ENCODE peak calls at places on chromosomes 4 and X, in seven cellular contexts. A is progenitor cell of endocrine pancreas; T is activated effector memory CD4-positive, alpha-beta T cell treated with anti-CD3 and anti-CD28 coated beads, Interleukin-2, amount 50 U/mL, for 16 hours; I is posterior vena cava; N is B cell; P is H9; R is GM10248. X is an unnamed sample.

GRCh38 chr4:37188100-37188499 is 56.4 kb upstream of the NWD2 start:
- DNase-seq in A (no peak), T (no peak), I (no peak), N (no peak), P (peak), R (no peak), X (no peak)

GRCh38 chrX:43559643-43560042 is 96.5 kb upstream of the MAOA start:
- DNase-seq in A (peak), T (peak), I (no peak), N (peak), P (peak), R (no peak), X (peak)

GRCh38 chr4:87804871-87805270 is 5.5 kb downstream of the IBSP start:
- DNase-seq in A (no peak), T (no peak), I (no peak), N (no peak), P (no peak), R (no peak), X (no peak)

GRCh38 chr4:29734343-29734742 is 985.8 kb upstream of the PCDH7 start:
- DNase-seq in A (no peak), T (no peak), I (no peak), N (no peak), P (no peak), R (no peak), X (no peak)

GRCh38 chr4:146132445-146132844 is 43.1 kb upstream of the LSM6 start:
- DNase-seq in A (no peak), T (peak), I (no peak), N (no peak), P (no peak), R (peak), X (no peak)

GRCh38 chr4:140269369-140269768 is 104.1 kb upstream of the SCOC start:
- DNase-seq in A (no peak), T (no peak), I (no peak), N (no peak), P (no peak), R (no peak), X (no peak)

GRCh38 chr4:3651267-3651846 is 114.8 kb upstream of the ADRA2C start:
- DNase-seq in A (no peak), T (no peak), I (no peak), N (no peak), P (no peak), R (no peak), X (no peak)

GRCh38 chrX:150150081-150150779 is 211.9 kb upstream of the EOLA2 start:
- DNase-seq in A (no peak), T (no peak), I (peak), N (no peak), P (no peak), R (no peak), X (no peak)

GRCh38 chrX:132957211-132958085 is 981 bp downstream of the HS6ST2 start:
- DNase-seq in A (peak), T (no peak), I (no peak), N (no peak), P (peak), R (no peak), X (peak)

GRCh38 chrX:144722307-144722706 is 525.0 kb upstream of the SPANXN1 start:
- DNase-seq in A (no peak), T (no peak), I (no peak), N (no peak), P (peak), R (no peak), X (no peak)

GRCh38 chrX:34813618-34814017 is 129.0 kb upstream of the FAM47B start:
- DNase-seq in A (no peak), T (no peak), I (no peak), N (no peak), P (no peak), R (no peak), X (no peak)

GRCh38 chr4:27205994-27206393 is 345.4 kb downstream of the STIM2 start:
- DNase-seq in A (no peak), T (no peak), I (no peak), N (no peak), P (no peak), R (no peak), X (no peak)

GRCh38 chrX:133847595-133847994 is 137.8 kb downstream of the GPC3 start:
- DNase-seq in A (no peak), T (no peak), I (no peak), N (no peak), P (no peak), R (no peak), X (no peak)

GRCh38 chrX:1466971-1467561 is 14.4 kb upstream of the ASMTL start:
- DNase-seq in A (peak), T (peak), I (no peak), N (peak), P (peak), R (peak), X (peak)

GRCh38 chrX:154429708-154430107 is 1.2 kb downstream of the ATP6AP1 start:
- DNase-seq in A (no peak), T (no peak), I (no peak), N (no peak), P (no peak), R (no peak), X (no peak)

GRCh38 chr4:166078956-166079355 is 205.9 kb downstream of the TLL1 start:
- DNase-seq in A (no peak), T (no peak), I (no peak), N (no peak), P (no peak), R (no peak), X (no peak)

GRCh38 chr4:52837716-52838558 is 24.2 kb upstream of the RASL11B start:
- DNase-seq in A (no peak), T (no peak), I (no peak), N (no peak), P (no peak), R (no peak), X (no peak)

GRCh38 chrX:17285983-17286382 is 89.0 kb upstream of the NHS start:
- DNase-seq in A (no peak), T (no peak), I (no peak), N (no peak), P (no peak), R (no peak), X (no peak)

GRCh38 chr4:87835192-87835591 is 2.4 kb downstream of the MEPE start:
- DNase-seq in A (no peak), T (no peak), I (no peak), N (no peak), P (no peak), R (no peak), X (no peak)

GRCh38 chr4:68167706-68168105 is 38.0 kb upstream of the TMPRSS11F start:
- DNase-seq in A (no peak), T (no peak), I (no peak), N (no peak), P (no peak), R (no peak), X (no peak)

GRCh38 chr4:147137280-147137679 is 191.6 kb upstream of the TTC29 start:
- DNase-seq in A (no peak), T (no peak), I (no peak), N (no peak), P (no peak), R (no peak), X (no peak)

GRCh38 chr4:87974856-87975462 is 555 bp upstream of the SPP1 start:
- DNase-seq in A (no peak), T (no peak), I (no peak), N (no peak), P (peak), R (no peak), X (no peak)

GRCh38 chr4:48031802-48032525 is 15.4 kb downstream of the NIPAL1 start:
- DNase-seq in A (no peak), T (no peak), I (no peak), N (no peak), P (no peak), R (no peak), X (no peak)

GRCh38 chrX:154470434-154470833 is 8.6 kb downstream of the LAGE3 start:
- DNase-seq in A (no peak), T (no peak), I (peak), N (no peak), P (no peak), R (no peak), X (no peak)

GRCh38 chr4:159097785-159098184 is 5.1 kb upstream of the RAPGEF2 start:
- DNase-seq in A (no peak), T (no peak), I (no peak), N (no peak), P (no peak), R (no peak), X (no peak)

GRCh38 chr4:5152521-5152920 is 101.2 kb downstream of the STK32B start:
- DNase-seq in A (no peak), T (no peak), I (no peak), N (no peak), P (no peak), R (no peak), X (no peak)

GRCh38 chr4:88526221-88526815 is 2.7 kb upstream of the PYURF start:
- DNase-seq in A (no peak), T (no peak), I (no peak), N (no peak), P (no peak), R (peak), X (no peak)

GRCh38 chrX:1767026-1767425 is 152.2 kb downstream of the ASMT start:
- DNase-seq in A (no peak), T (no peak), I (no peak), N (no peak), P (no peak), R (no peak), X (no peak)

GRCh38 chr4:123986268-123986798 is 589.7 kb downstream of the SPRY1 start:
- DNase-seq in A (no peak), T (no peak), I (no peak), N (no peak), P (no peak), R (no peak), X (no peak)

GRCh38 chr4:55125087-55125721 is at the start of gene KDR:
- DNase-seq in A (peak), T (no peak), I (peak), N (no peak), P (peak), R (no peak), X (no peak)

GRCh38 chr4:153419029-153419428 is 47.1 kb upstream of the TMEM131L start:
- DNase-seq in A (no peak), T (no peak), I (no peak), N (no peak), P (no peak), R (no peak), X (no peak)

GRCh38 chr4:184475096-184475461 is 729 bp upstream of the IRF2 start:
- DNase-seq in A (no peak), T (peak), I (peak), N (peak), P (peak), R (peak), X (no peak)

GRCh38 chrX:139382529-139382928 is 148.0 kb upstream of the F9 start:
- DNase-seq in A (no peak), T (no peak), I (no peak), N (no peak), P (peak), R (no peak), X (no peak)

GRCh38 chr4:47160095-47160494 is 128.7 kb downstream of the GABRB1 start:
- DNase-seq in A (no peak), T (no peak), I (no peak), N (no peak), P (no peak), R (no peak), X (no peak)

GRCh38 chr4:175253184-175253902 is 335.2 kb downstream of the ADAM29 start:
- DNase-seq in A (no peak), T (no peak), I (no peak), N (no peak), P (peak), R (peak), X (no peak)

GRCh38 chr4:107721436-107722090 is 1.5 kb upstream of the PAPSS1 start:
- DNase-seq in A (no peak), T (peak), I (no peak), N (peak), P (peak), R (peak), X (peak)

GRCh38 chr4:76987153-76987562 is 37.6 kb downstream of the SEPTIN11 start:
- DNase-seq in A (no peak), T (no peak), I (no peak), N (no peak), P (no peak), R (no peak), X (no peak)

GRCh38 chr4:92368648-92369047 is 64.9 kb downstream of the GRID2 start:
- DNase-seq in A (no peak), T (no peak), I (no peak), N (no peak), P (no peak), R (no peak), X (no peak)

X was measured in effector memory CD8-positive, alpha-beta T cell.